ENCODE peak calls at places on chromosomes 16 and 17, in six cellular contexts. U, E, B, D, N and M are unnamed samples.

GRCh38 chr16:68287276-68288251 is 23.2 kb downstream of the SLC7A6OS start:
- DNase-seq in U (no peak), E (peak), B (no peak), D (no peak), N (no peak), M (no peak)

GRCh38 chr16:80993293-80993691 is 13.4 kb downstream of the CMC2 start:
- DNase-seq in U (no peak), E (peak), B (no peak), D (no peak), N (no peak), M (peak)

GRCh38 chr17:38442548-38442947 is 14.3 kb downstream of the ARHGAP23 start:
- DNase-seq in U (no peak), E (peak), B (no peak), D (no peak), N (no peak), M (no peak)

GRCh38 chr16:11094075-11094593 is 149.8 kb downstream of the CLEC16A start:
- DNase-seq in U (peak), E (peak), B (no peak), D (no peak), N (peak), M (no peak)

GRCh38 chr17:7709031-7709430 is 4.0 kb downstream of the EFNB3 start:
- DNase-seq in U (no peak), E (no peak), B (no peak), D (no peak), N (no peak), M (no peak)

GRCh38 chr16:59591480-59591879 is 857.4 kb upstream of the GOT2 start:
- DNase-seq in U (no peak), E (no peak), B (no peak), D (no peak), N (no peak), M (no peak)

GRCh38 chr17:45200701-45201100 is 21.0 kb upstream of the FMNL1 start:
- DNase-seq in U (no peak), E (peak), B (no peak), D (no peak), N (no peak), M (no peak)

GRCh38 chr17:4161560-4162221 is 18.7 kb downstream of the CYB5D2 start:
- DNase-seq in U (no peak), E (peak), B (no peak), D (no peak), N (no peak), M (no peak)

GRCh38 chr16:361872-362701 is 8.3 kb downstream of the MRPL28 start:
- DNase-seq in U (peak), E (peak), B (no peak), D (peak), N (peak), M (peak)

GRCh38 chr16:54879681-54880080 is 51.0 kb upstream of the IRX5 start:
- DNase-seq in U (no peak), E (no peak), B (no peak), D (no peak), N (no peak), M (no peak)

GRCh38 chr17:38747385-38748328 is 479 bp downstream of the PCGF2 start:
- DNase-seq in U (peak), E (no peak), B (no peak), D (peak), N (no peak), M (no peak)

GRCh38 chr17:69525920-69526841 is 111.7 kb downstream of the MAP2K6 start:
- DNase-seq in U (peak), E (peak), B (no peak), D (peak), N (no peak), M (peak)